ENCODE peak calls at places on chromosomes 5 and 9, in four cellular contexts. A is lower leg skin, R is SJSA1, Q is fibroblast of mammary gland. D is an unnamed sample.

GRCh38 chr9:124342402-124342945 is 72.8 kb downstream of the PSMB7 start:
- DNase-seq in A (no peak), R (no peak), Q (peak; percentile 48), D (no peak)

GRCh38 chr5:173331956-173332479 is 3.8 kb upstream of the STC2 start:
- DNase-seq in A (peak; percentile 97), R (peak; percentile 79), Q (peak; percentile 85), D (peak; percentile 57)

GRCh38 chr5:83472508-83473343 is 1.2 kb downstream of the VCAN start:
- DNase-seq in A (peak; percentile 92), R (peak; percentile 51), Q (peak; percentile 67), D (peak; percentile 19)

GRCh38 chr5:119578937-119579336 is 50.4 kb upstream of the FAM170A start:
- DNase-seq in A (no peak), R (peak; percentile 25), Q (peak; percentile 41), D (peak; percentile 50)

GRCh38 chr5:172769598-172770373 is 1.2 kb downstream of the DUSP1 start:
- DNase-seq in A (peak; percentile 75), R (peak; percentile 70), Q (peak; percentile 48), D (no peak)

GRCh38 chr5:141740885-141741284 is 58.9 kb upstream of the ARAP3 start:
- DNase-seq in A (no peak), R (no peak), Q (no peak), D (no peak)

GRCh38 chr9:19828586-19828985 is 39.7 kb upstream of the SLC24A2 start:
- DNase-seq in A (no peak), R (no peak), Q (no peak), D (no peak)

GRCh38 chr5:67809589-67809988 is 406.0 kb upstream of the PIK3R1 start:
- DNase-seq in A (no peak), R (no peak), Q (no peak), D (no peak)

GRCh38 chr5:102638316-102638715 is 116.8 kb upstream of the PAM start:
- DNase-seq in A (no peak), R (no peak), Q (peak; percentile 49), D (no peak)

GRCh38 chr9:117354252-117354847 is 60.5 kb downstream of the ASTN2 start:
- DNase-seq in A (no peak), R (no peak), Q (no peak), D (no peak)

GRCh38 chr5:115430374-115430773 is 114.2 kb downstream of the FEM1C start:
- DNase-seq in A (no peak), R (no peak), Q (no peak), D (no peak)

GRCh38 chr9:86938780-86939179 is 8.5 kb downstream of the GAS1 start:
- DNase-seq in A (no peak), R (no peak), Q (no peak), D (no peak)

D was measured in PC-9.